ENCODE peak calls at places on chromosomes 4 and X, in seven cellular contexts. W, L, Y, K, N, O and D are unnamed samples.

GRCh38 chrX:24034485-24034884 is 7.5 kb upstream of the KLHL15 start:
- DNase-seq in L (no peak), O (no peak), Y (no peak), W (no peak), K (no peak), N (no peak), D (no peak)

GRCh38 chr4:73762409-73762808 is 22.0 kb downstream of the CXCL8 start:
- DNase-seq in K (no peak), Y (no peak), L (no peak), N (no peak), W (no peak), O (no peak), D (no peak)

GRCh38 chr4:16715482-16715881 is 183.0 kb downstream of the LDB2 start:
- DNase-seq in O (no peak), L (no peak), Y (no peak), N (no peak), W (no peak), K (no peak), D (no peak)

GRCh38 chr4:72394264-72394663 is 174.8 kb downstream of the ADAMTS3 start:
- DNase-seq in L (no peak), O (no peak), N (peak), Y (no peak), W (no peak), K (no peak), D (no peak)

GRCh38 chr4:21001490-21001889 is 301.2 kb downstream of the PACRGL start:
- DNase-seq in K (no peak), O (no peak), L (no peak), Y (no peak), W (no peak), N (no peak), D (no peak)

GRCh38 chr4:37082912-37083311 is 161.6 kb upstream of the NWD2 start:
- DNase-seq in Y (no peak), L (no peak), O (no peak), W (no peak), K (no peak), N (no peak), D (no peak)

GRCh38 chr4:52377563-52377962 is 281.5 kb downstream of the USP46 start:
- DNase-seq in O (no peak), L (no peak), K (no peak), N (no peak), W (no peak), Y (no peak), D (no peak)

GRCh38 chr4:130738233-130738632 is 1642.3 kb downstream of the C4orf33 start:
- DNase-seq in L (no peak), Y (no peak), W (no peak), N (no peak), O (no peak), K (no peak), D (no peak)

GRCh38 chr4:5033266-5033945 is 14.1 kb upstream of the CYTL1 start:
- DNase-seq in L (peak), K (no peak), O (no peak), Y (no peak), N (peak), W (no peak), D (no peak)

GRCh38 chrX:108130889-108131288 is 39.3 kb downstream of the ATG4A start:
- DNase-seq in L (no peak), N (no peak), W (no peak), K (no peak), O (no peak), Y (no peak), D (no peak)

GRCh38 chrX:42290608-42291007 is 367.3 kb upstream of the CASK start:
- DNase-seq in N (no peak), K (no peak), O (peak), W (peak), L (no peak), Y (no peak), D (no peak)

GRCh38 chrX:20500171-20500865 is 233.6 kb upstream of the RPS6KA3 start:
- DNase-seq in L (no peak), Y (no peak), W (no peak), O (peak), N (no peak), K (no peak), D (no peak)

GRCh38 chrX:9102956-9103355 is 69.0 kb upstream of the FAM9B start:
- DNase-seq in K (no peak), N (no peak), Y (no peak), L (no peak), W (no peak), O (no peak), D (no peak)

GRCh38 chr4:145299380-145300076 is 119.1 kb upstream of the OTUD4 start:
- DNase-seq in N (peak), L (no peak), K (no peak), O (peak), Y (peak), W (peak), D (no peak)

GRCh38 chr4:139207247-139207646 is 30.2 kb upstream of the ELF2 start:
- DNase-seq in W (no peak), K (no peak), N (no peak), O (no peak), L (no peak), Y (no peak), D (no peak)

GRCh38 chr4:151014521-151015457 is at the start of gene LRBA:
- DNase-seq in K (peak), O (peak), W (peak), N (peak), L (peak), Y (peak), D (peak)

GRCh38 chr4:88674989-88675388 is 22.6 kb downstream of the NAP1L5 start:
- DNase-seq in L (no peak), Y (no peak), N (peak), K (no peak), W (peak), O (no peak), D (no peak)

DNA sequence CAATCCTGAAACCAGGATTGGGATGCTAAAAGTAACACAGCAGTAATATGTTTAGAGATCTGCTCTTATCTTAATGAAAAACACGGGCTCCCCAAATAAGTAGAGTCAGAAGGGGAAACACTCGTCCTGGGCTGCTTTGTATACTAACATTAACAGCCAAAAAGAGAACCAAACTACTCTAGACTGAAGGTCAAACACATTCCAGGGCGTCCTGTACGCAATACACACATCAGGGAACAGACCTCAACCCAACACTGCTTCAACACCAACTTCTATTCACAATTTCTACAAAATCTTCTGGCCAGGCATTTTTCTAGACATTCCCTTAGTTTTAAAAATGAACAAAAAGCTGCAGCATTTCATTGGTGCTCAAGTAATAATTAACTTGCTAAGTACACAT is 21.4 kb downstream of the FAT1 start:
- DNase-seq in O (no peak), L (no peak), N (no peak), W (no peak), K (no peak), Y (no peak), D (no peak)
- H3K27ac ChIP-seq in O (no peak), L (peak), N (peak), W (no peak), K (no peak), Y (no peak), D (no peak)

DNA sequence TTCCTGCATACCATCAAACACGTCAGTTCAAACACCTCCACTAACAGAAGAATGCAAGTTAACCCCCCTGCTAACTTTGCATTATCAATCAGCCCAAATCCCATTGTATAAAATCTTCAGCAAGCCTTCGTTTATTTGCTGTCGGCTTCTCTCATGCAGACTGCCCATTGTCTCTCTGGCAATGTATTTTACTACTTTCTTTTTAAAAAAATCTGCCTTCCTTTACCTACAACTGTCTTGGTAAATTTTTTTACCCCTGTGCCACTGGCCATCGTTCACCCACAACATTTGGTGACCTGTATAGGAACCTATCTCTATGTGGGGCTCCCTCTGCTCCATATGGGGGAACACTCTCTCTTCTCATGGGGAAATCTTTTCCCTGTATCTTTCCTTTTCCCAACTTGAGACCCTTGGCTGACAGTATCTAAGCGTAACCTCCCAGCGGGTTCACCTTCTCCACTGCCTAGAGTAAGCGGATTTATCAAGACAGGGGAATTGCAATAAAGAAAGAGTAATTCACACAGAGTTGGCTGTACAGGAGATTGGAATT is 244.6 kb downstream of the CPXCR1 start:
- DNase-seq in K (no peak), Y (no peak), W (no peak), L (no peak), O (no peak), N (no peak), D (no peak)
- H3K27ac ChIP-seq in K (no peak), Y (no peak), W (no peak), L (no peak), O (no peak), N (no peak), D (no peak)

DNA sequence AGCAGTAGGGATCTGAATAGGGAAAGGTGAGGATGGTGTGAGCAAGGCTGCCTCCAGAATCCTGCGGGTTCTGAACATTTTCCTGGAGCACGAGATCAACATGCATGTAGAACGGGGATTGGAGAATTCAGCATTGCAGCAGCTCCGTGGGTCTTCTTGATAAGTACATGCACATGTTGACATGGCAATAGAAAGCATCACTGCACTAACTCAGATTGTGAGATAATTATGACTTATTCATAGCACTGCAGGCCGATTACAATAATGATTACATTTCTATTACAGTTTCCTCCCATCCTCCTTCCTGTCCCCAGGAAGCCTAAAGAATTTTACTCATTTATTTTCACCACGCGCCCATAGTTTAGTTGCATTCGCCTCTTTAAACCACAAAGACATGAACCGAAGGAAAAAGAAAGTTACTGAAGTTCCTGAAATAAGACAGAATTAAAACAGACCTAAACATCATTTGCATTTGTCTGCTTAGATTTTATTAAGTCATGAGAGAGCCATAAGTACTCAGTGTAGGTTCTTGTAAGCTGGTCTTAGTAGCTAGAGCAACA is 61.3 kb upstream of the ARX start:
- DNase-seq in L (no peak), K (no peak), N (no peak), O (no peak), Y (no peak), W (no peak), D (no peak)
- H3K27ac ChIP-seq in L (no peak), K (no peak), N (no peak), O (no peak), Y (no peak), W (no peak), D (no peak)

GRCh38 chr4:6751611-6752485 is 30.7 kb upstream of the KIAA0232 start:
- DNase-seq in W (no peak), O (peak), L (no peak), Y (no peak), K (no peak), N (no peak), D (no peak)

GRCh38 chr4:6749340-6750171 is 33.0 kb upstream of the KIAA0232 start:
- DNase-seq in W (peak), Y (peak), N (peak), O (no peak), K (peak), L (peak), D (peak)

GRCh38 chr4:6752486-6752829 is 30.1 kb upstream of the KIAA0232 start:
- DNase-seq in W (no peak), K (no peak), N (no peak), L (no peak), Y (no peak), O (no peak), D (no peak)

GRCh38 chr4:6748286-6748685 is 32.3 kb downstream of the BLOC1S4 start:
- DNase-seq in K (no peak), L (no peak), N (no peak), W (no peak), O (no peak), Y (no peak), D (no peak)

GRCh38 chr4:6750302-6751221 is 32.0 kb upstream of the KIAA0232 start:
- DNase-seq in W (no peak), O (no peak), L (no peak), N (no peak), K (no peak), Y (no peak), D (no peak)
- H3K27ac ChIP-seq in W (no peak), O (no peak), L (no peak), N (no peak), K (peak), Y (peak), D (no peak)

DNA sequence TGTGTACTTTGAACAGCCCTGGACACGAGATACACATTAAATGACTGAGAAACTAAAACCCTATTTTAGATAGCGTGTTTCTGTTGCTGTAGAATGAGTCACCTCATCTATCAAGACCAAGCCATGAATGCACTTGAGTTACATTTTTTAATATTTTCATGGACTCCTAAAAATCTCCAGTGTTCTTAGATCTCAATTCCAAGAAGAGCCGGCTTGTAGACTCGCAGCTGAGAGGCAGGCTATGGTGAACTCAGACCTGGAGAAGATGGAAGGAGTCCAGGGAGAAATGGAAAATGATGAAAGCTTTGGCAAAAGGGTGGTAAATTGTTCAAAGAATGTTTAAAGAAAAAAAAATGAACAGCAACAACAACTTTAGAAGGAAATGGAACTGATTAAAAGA is 129.9 kb downstream of the MXRA5 start:
- DNase-seq in Y (no peak), W (no peak), N (no peak), K (no peak), O (no peak), L (no peak), D (no peak)
- H3K27ac ChIP-seq in Y (no peak), W (no peak), N (no peak), K (no peak), O (no peak), L (no peak), D (no peak)

DNA sequence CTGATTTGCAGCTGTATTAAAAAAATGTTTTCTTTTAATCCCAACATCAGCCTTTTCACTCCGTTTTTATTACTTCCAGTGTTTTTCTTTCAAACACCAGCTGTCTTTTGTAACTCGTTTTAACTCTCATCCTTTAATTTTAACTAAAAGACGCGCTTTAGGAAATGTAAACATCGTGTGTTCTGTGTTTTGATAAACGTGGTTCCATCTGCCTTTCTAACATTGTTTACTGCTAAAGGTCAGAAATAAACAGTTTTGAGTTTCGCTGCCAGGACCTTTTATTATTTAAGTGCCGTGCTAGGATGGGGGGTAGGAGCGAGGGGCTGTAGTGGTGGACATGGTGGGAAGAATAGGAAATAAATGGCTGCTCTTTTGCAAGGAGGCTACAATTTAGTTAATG is 1.5 kb downstream of the N4BP2 start:
- DNase-seq in O (no peak), Y (no peak), K (no peak), N (no peak), L (no peak), W (no peak), D (no peak)
- H3K27ac ChIP-seq in O (peak), Y (no peak), K (peak), N (peak), L (no peak), W (peak), D (peak)

GRCh38 chrX:139725720-139726119 is 17.8 kb upstream of the MCF2 start:
- DNase-seq in N (no peak), Y (no peak), W (no peak), O (no peak), L (no peak), K (no peak), D (no peak)
- H3K27ac ChIP-seq in N (no peak), Y (no peak), W (no peak), O (no peak), L (no peak), K (no peak), D (no peak)